ENCODE peak calls at places on chromosomes 11 and 22, in four cellular contexts. T, M, R and A are unnamed samples.

GRCh38 chr22:49971232-49972162 is 10.9 kb downstream of the PIM3 start:
- DNase-seq in T (peak; percentile 64), M (no peak), R (no peak), A (peak; percentile 50)

GRCh38 chr11:110629594-110629993 is 82.6 kb downstream of the ARHGAP20 start:
- DNase-seq in T (no peak), M (no peak), R (no peak), A (no peak)

GRCh38 chr11:829946-830294 is 2.2 kb downstream of the CRACR2B start:
- DNase-seq in T (no peak), M (no peak), R (no peak), A (no peak)

GRCh38 chr22:27370281-27370680 is 431.3 kb downstream of the MN1 start:
- DNase-seq in T (no peak), M (no peak), R (no peak), A (no peak)

GRCh38 chr22:46937185-46937584 is 174.7 kb downstream of the TBC1D22A start:
- DNase-seq in T (no peak), M (no peak), R (no peak), A (no peak)

GRCh38 chr22:26321469-26321913 is 107.6 kb upstream of the ASPHD2 start:
- DNase-seq in T (no peak), M (no peak), R (no peak), A (no peak)

GRCh38 chr11:72652871-72653615 is 21.2 kb downstream of the PDE2A start:
- DNase-seq in T (peak; percentile 94), M (no peak), R (peak; percentile 68), A (peak; percentile 79)

GRCh38 chr11:29959488-29959887 is 57.3 kb downstream of the KCNA4 start:
- DNase-seq in T (no peak), M (no peak), R (no peak), A (no peak)

GRCh38 chr11:111845256-111846028 is 25.9 kb downstream of the ALG9 start:
- DNase-seq in T (no peak), M (no peak), R (no peak), A (no peak)

GRCh38 chr22:39308614-39309363 is 10.6 kb downstream of the RPL3 start:
- DNase-seq in T (no peak), M (peak; percentile 89), R (no peak), A (no peak)

GRCh38 chr11:44133335-44133946 is 38.0 kb downstream of the EXT2 start:
- DNase-seq in T (peak; percentile 61), M (no peak), R (no peak), A (no peak)

GRCh38 chr11:69010361-69010891 is 2.6 kb downstream of the MRGPRF start:
- DNase-seq in T (no peak), M (peak; percentile 24), R (no peak), A (no peak)

GRCh38 chr11:31233425-31233824 is 136.1 kb downstream of the DCDC1 start:
- DNase-seq in T (no peak), M (peak; percentile 6), R (no peak), A (no peak)

GRCh38 chr11:747176-748006 is at the start of gene TALDO1:
- DNase-seq in T (peak; percentile 98), M (peak; percentile 86), R (peak; percentile 94), A (peak; percentile 98)

GRCh38 chr11:14905104-14906033 is 13.3 kb upstream of the CYP2R1 start:
- DNase-seq in T (peak; percentile 67), M (no peak), R (no peak), A (peak; percentile 80)

GRCh38 chr11:28142724-28143123 is 34.5 kb downstream of the METTL15 start:
- DNase-seq in T (no peak), M (no peak), R (no peak), A (no peak)

GRCh38 chr22:20990184-20991180 is 8.4 kb downstream of the LZTR1 start:
- DNase-seq in T (no peak), M (no peak), R (no peak), A (no peak)

GRCh38 chr11:66815646-66816045 is 27.6 kb upstream of the RCE1 start:
- DNase-seq in T (no peak), M (peak; percentile 75), R (no peak), A (no peak)

GRCh38 chr11:47020793-47021624 is 84.4 kb downstream of the CSTPP1 start:
- DNase-seq in T (peak; percentile 74), M (no peak), R (no peak), A (no peak)

GRCh38 chr22:45704648-45705047 is 33.0 kb downstream of the ATXN10 start:
- DNase-seq in T (no peak), M (no peak), R (no peak), A (no peak)

GRCh38 chr11:6200975-6201374 is 2.0 kb downstream of the OR52W1 start:
- DNase-seq in T (no peak), M (no peak), R (no peak), A (no peak)

GRCh38 chr22:33785283-33785991 is 134.8 kb downstream of the LARGE1 start:
- DNase-seq in T (no peak), M (peak; percentile 91), R (no peak), A (no peak)

GRCh38 chr22:41681616-41682015 is 7.1 kb downstream of the SNU13 start:
- DNase-seq in T (no peak), M (no peak), R (no peak), A (no peak)

GRCh38 chr22:39522567-39523300 is 2.4 kb downstream of the ATF4 start:
- DNase-seq in T (peak; percentile 23), M (peak; percentile 47), R (peak; percentile 55), A (no peak)

GRCh38 chr11:123060265-123061000 is 1.5 kb downstream of the HSPA8 start:
- DNase-seq in T (no peak), M (no peak), R (no peak), A (no peak)

GRCh38 chr11:126432525-126432924 is 77.0 kb downstream of the ST3GAL4 start:
- DNase-seq in T (no peak), M (no peak), R (no peak), A (no peak)

GRCh38 chr11:73188301-73188700 is 29.8 kb upstream of the P2RY2 start:
- DNase-seq in T (no peak), M (no peak), R (no peak), A (no peak)

GRCh38 chr22:24086310-24086709 is 75.2 kb downstream of the CABIN1 start:
- DNase-seq in T (no peak), M (no peak), R (no peak), A (no peak)

GRCh38 chr22:32801436-32802290 is at the start of gene TIMP3:
- DNase-seq in T (peak; percentile 92), M (peak; percentile 66), R (peak; percentile 58), A (peak; percentile 79)

GRCh38 chr11:19814421-19814820 is 101.8 kb downstream of the NAV2 start:
- DNase-seq in T (no peak), M (no peak), R (peak; percentile 23), A (no peak)

GRCh38 chr11:46554205-46555162 is 39.3 kb downstream of the AMBRA1 start:
- DNase-seq in T (peak; percentile 51), M (peak; percentile 84), R (no peak), A (no peak)

GRCh38 chr11:90635886-90636285 is 413.0 kb upstream of the CHORDC1 start:
- DNase-seq in T (no peak), M (no peak), R (no peak), A (no peak)

GRCh38 chr22:48053973-48054372 is 1291.5 kb downstream of the TBC1D22A start:
- DNase-seq in T (no peak), M (no peak), R (no peak), A (no peak)

GRCh38 chr11:7383406-7383805 is 101.9 kb upstream of the OLFML1 start:
- DNase-seq in T (no peak), M (no peak), R (no peak), A (no peak)

GRCh38 chr11:125069796-125070195 is 6.7 kb downstream of the SLC37A2 start:
- DNase-seq in T (no peak), M (peak; percentile 79), R (no peak), A (peak; percentile 11)

DNA sequence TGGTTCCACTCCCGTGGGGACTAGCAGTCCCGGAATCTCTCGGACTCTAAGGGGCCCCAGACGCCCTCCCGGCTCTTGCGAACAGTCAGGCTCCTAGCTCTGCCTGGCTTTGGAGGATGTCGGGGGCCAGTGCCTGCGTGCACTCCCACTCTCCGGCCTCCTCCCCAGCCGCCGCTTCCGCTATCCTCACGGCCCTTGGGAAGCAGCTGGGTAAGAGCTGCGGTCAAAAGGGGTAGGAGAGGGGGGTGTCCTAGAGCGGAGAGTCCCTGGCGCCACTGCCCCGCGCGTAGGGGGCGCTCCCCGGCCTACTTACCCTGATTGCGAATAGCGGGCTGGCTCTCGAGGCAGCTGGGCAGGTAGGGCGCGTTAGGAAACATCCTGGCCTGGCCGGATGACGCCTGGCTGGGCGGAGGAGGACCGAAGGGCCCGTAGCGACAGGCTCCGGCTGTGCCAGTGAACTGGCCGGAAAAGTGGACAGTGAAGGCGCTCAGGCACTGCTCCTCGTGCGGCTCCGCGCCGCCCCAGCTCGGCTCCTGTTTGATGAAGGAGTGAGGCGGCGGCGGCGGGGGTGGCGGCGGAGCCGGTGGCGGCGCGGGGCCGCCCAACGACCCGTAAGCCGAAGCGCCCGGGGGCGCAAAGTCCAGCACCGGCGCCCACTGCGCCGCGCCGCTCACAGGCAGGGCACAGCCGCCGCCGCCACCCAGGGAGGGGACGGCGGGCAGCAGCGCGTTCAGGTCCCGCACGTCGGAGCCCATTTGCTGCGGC is 770 bp downstream of the WT1 start:
- DNase-seq in T (peak; percentile 69), M (no peak), R (no peak), A (peak; percentile 33)
- TF ChIP-seq CTCF in T (peak; percentile 36), M (no peak), R (no peak), A (no peak)

DNA sequence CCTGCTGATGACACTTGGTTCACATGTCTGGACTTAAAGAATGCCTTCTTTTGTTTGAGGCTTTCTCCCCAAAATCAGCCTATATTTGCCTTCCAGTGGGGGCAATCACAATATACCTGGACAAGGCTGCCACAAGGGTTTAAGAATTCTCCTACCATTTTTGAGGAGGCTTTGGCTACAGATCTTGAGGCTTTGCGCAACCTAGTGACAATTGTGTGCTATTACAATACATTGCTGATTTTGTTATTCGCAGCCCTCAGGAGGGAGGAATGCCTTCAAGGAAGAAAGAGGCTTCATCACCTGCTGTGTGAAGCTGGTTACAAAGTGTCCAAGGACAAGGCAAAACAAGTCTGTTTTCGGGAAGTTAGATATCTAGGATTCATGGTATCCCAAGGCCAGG is 50.8 kb upstream of the OR4C15 start:
- DNase-seq in T (no peak), M (no peak), R (no peak), A (no peak)
- TF ChIP-seq CTCF in T (no peak), M (no peak), R (peak; percentile 40), A (no peak)

DNA sequence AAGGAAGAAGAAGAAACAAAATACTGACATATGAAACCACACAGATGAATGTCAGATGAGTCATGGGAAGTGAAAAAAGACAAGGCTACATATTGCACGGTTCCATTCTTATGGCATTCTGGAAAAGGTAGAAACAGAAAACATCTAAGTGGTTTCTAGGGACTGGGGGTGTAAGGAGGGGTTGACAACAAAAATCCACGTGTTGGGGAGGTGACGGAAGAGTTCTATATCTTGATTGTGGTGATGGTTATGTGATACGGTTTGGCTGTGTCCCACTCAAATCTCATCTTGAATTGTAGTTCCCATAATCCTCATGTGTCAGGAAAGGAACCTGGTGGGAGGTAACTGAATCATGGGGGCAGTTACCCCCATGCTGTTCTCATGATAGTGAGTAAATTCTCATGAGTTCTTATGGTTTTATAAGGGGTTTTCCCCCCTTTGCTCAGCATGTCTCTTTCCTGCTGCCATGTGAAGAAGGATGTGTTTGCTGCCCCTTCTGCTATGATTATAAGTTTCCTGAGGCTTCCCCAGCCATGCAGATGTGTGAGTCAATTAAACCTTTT is 6.4 kb upstream of the ARFGAP3 start:
- DNase-seq in T (no peak), M (peak; percentile 85), R (no peak), A (no peak)
- TF ChIP-seq CTCF in T (no peak), M (no peak), R (no peak), A (no peak)

DNA sequence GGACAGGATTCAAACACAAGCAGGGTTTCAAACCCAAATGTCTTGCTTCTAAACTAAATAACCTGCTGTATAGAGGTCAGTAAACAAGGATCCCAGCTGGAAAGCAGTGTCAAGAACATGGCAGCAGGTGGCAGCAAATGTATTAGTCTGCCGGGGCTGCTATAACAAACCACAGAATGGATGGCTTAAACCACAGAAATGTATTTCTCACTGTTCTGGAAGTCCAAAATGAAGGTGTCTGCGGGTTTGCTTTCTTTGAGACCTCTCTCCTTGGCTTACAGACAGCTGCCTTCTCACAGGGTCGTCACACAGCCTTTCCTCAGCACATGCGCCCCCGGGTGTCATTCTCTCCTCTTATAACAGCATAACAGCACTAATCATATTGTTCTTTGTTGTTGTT is 65.1 kb upstream of the LRRC55 start:
- DNase-seq in T (peak; percentile 64), M (peak; percentile 66), R (peak; percentile 46), A (peak; percentile 54)
- TF ChIP-seq CTCF in T (peak; percentile 77), M (peak; percentile 62), R (peak; percentile 62), A (peak; percentile 40)